ENCODE peak calls at places on chromosomes 4 and X, in four cellular contexts. V is pulmonary artery endothelial cell, Z is H54, T is A172. Y is an unnamed sample.

GRCh38 chr4:879730-880079 is 52.4 kb downstream of the GAK start:
- DNase-seq in V (no peak), T (no peak), Z (no peak), Y (no peak)

GRCh38 chr4:117968606-117969005 is 65.7 kb upstream of the NDST3 start:
- DNase-seq in V (no peak), T (no peak), Z (no peak), Y (no peak)

GRCh38 chr4:155659168-155659567 is 7.5 kb upstream of the GUCY1A1 start:
- DNase-seq in V (no peak), Z (no peak), T (no peak), Y (no peak)

GRCh38 chr4:73620115-73620792 is at the start of gene RASSF6:
- DNase-seq in T (no peak), V (no peak), Z (no peak), Y (peak)

GRCh38 chr4:169311643-169312365 is 41.0 kb upstream of the SH3RF1 start:
- DNase-seq in Z (peak), T (peak), V (peak), Y (peak)

GRCh38 chr4:110046588-110047049 is 133.9 kb downstream of the EGF start:
- DNase-seq in T (peak), V (no peak), Z (no peak), Y (no peak)

GRCh38 chrX:265502-265901 is 15.7 kb upstream of the PLCXD1 start:
- DNase-seq in Z (no peak), V (no peak), T (no peak), Y (no peak)

GRCh38 chr4:123250843-123251242 is 145.8 kb upstream of the SPRY1 start:
- DNase-seq in V (peak), T (no peak), Z (no peak), Y (no peak)

GRCh38 chrX:48598645-48599044 is 1.4 kb downstream of the WDR13 start:
- DNase-seq in T (no peak), Z (no peak), V (no peak), Y (no peak)

GRCh38 chr4:86280246-86280645 is 79.6 kb downstream of the MAPK10 start:
- DNase-seq in V (no peak), T (no peak), Z (no peak), Y (no peak)

GRCh38 chrX:137565318-137565904 is 516 bp upstream of the ZIC3 start:
- DNase-seq in V (no peak), Z (no peak), T (no peak), Y (no peak)

GRCh38 chr4:83589283-83589682 is 53.4 kb downstream of the GPAT3 start:
- DNase-seq in V (no peak), Z (no peak), T (no peak), Y (no peak)

GRCh38 chr4:56907009-56907408 is 691 bp upstream of the REST start:
- DNase-seq in V (no peak), Z (no peak), T (no peak), Y (no peak)

GRCh38 chrX:43745938-43746721 is 90.0 kb downstream of the MAOA start:
- DNase-seq in V (no peak), Z (no peak), T (no peak), Y (no peak)

GRCh38 chr4:110540606-110541440 is 64.9 kb downstream of the ENPEP start:
- DNase-seq in V (peak), Z (no peak), T (peak), Y (no peak)

GRCh38 chr4:8568068-8568668 is 12.0 kb upstream of the GPR78 start:
- DNase-seq in Z (no peak), V (no peak), T (no peak), Y (peak)

GRCh38 chrX:150049647-150050046 is 111.4 kb upstream of the EOLA2 start:
- DNase-seq in Z (no peak), T (no peak), V (no peak), Y (no peak)

GRCh38 chr4:153291562-153291961 is 52.9 kb upstream of the MND1 start:
- DNase-seq in V (no peak), T (no peak), Z (no peak), Y (no peak)

GRCh38 chr4:187141101-187141500 is 417.4 kb upstream of the FAT1 start:
- DNase-seq in T (no peak), Z (no peak), V (no peak), Y (no peak)

GRCh38 chr4:73129319-73129718 is 59.8 kb upstream of the COX18 start:
- DNase-seq in T (no peak), V (no peak), Z (no peak), Y (no peak)

Y was measured in NT2/D1.